ENCODE peak calls at places on chromosomes 11 and 22, in ten cellular contexts. L is AG09309, I is GM12864, C is psoas muscle, A is left lung, J is neural crest cell, D is body of pancreas, O is GM10248, S is PC-3, K is thoracic aorta. T is an unnamed sample.

GRCh38 chr22:48135641-48136040 is 1373.2 kb downstream of the TBC1D22A start:
- DNase-seq in L (no peak), J (no peak), I (no peak), S (no peak), A (no peak), O (no peak), D (no peak), K (no peak), C (no peak), T (no peak)

GRCh38 chr11:106276126-106276525 is 198.7 kb downstream of the AASDHPPT start:
- DNase-seq in D (no peak), S (peak), A (no peak), I (no peak), C (no peak), K (no peak), J (no peak), O (no peak), L (no peak), T (no peak)

GRCh38 chr11:56624661-56625110 is 10.0 kb upstream of the OR5M1 start:
- DNase-seq in J (no peak), O (no peak), K (no peak), L (peak), I (no peak), D (no peak), S (peak), A (no peak), C (no peak), T (peak)

GRCh38 chr11:44625759-44626523 is 60.5 kb downstream of the CD82 start:
- DNase-seq in S (no peak), L (no peak), D (no peak), K (no peak), C (no peak), O (peak), A (no peak), J (no peak), I (no peak), T (peak)

GRCh38 chr11:84905411-84905810 is 721.7 kb downstream of the DLG2 start:
- DNase-seq in O (no peak), L (no peak), I (no peak), A (no peak), D (no peak), C (no peak), S (peak), K (no peak), J (no peak), T (no peak)

GRCh38 chr11:116510886-116511650 is 261.7 kb downstream of the BUD13 start:
- DNase-seq in D (no peak), L (no peak), K (no peak), J (no peak), O (no peak), C (no peak), S (no peak), A (no peak), I (no peak), T (no peak)

GRCh38 chr11:126149759-126150236 is 61.7 kb downstream of the RPUSD4 start:
- DNase-seq in D (no peak), K (no peak), L (no peak), J (no peak), O (no peak), C (no peak), I (no peak), A (no peak), S (no peak), T (no peak)

GRCh38 chr22:32828150-32828549 is 26.6 kb downstream of the TIMP3 start:
- DNase-seq in K (no peak), J (no peak), L (no peak), S (no peak), C (no peak), A (no peak), O (no peak), D (no peak), I (no peak), T (no peak)

GRCh38 chr11:124482362-124483147 is 37.1 kb upstream of the OR8B8 start:
- DNase-seq in J (no peak), S (peak), D (no peak), L (no peak), A (no peak), O (no peak), C (no peak), K (no peak), I (no peak), T (no peak)

GRCh38 chr22:19974935-19975706 is 33.5 kb upstream of the TXNRD2 start:
- DNase-seq in J (no peak), S (peak), O (no peak), L (no peak), A (no peak), C (no peak), I (no peak), D (no peak), K (no peak), T (no peak)

GRCh38 chr22:32849501-32849900 is 48.0 kb downstream of the TIMP3 start:
- DNase-seq in I (no peak), L (no peak), S (no peak), J (no peak), C (no peak), K (no peak), O (no peak), D (no peak), A (no peak), T (no peak)

GRCh38 chr11:68014157-68014965 is 4.2 kb downstream of the ALDH3B1 start:
- DNase-seq in D (peak), I (no peak), J (no peak), K (no peak), O (no peak), C (peak), L (peak), S (peak), A (peak), T (no peak)

GRCh38 chr11:73312806-73313403 is 4.8 kb downstream of the ARHGEF17 start:
- DNase-seq in A (no peak), K (no peak), O (no peak), J (no peak), C (no peak), L (no peak), S (no peak), D (no peak), I (no peak), T (no peak)

GRCh38 chr22:27113211-27114030 is 456.0 kb downstream of the MIAT start:
- DNase-seq in L (peak), C (peak), O (no peak), I (no peak), A (no peak), S (peak), K (peak), J (peak), D (peak), T (no peak)
- TF ChIP-seq CTCF in L (peak), C (no peak), O (no peak), I (no peak), A (no peak), S (no peak), K (no peak), J (no peak), D (no peak), T (no peak)

GRCh38 chr11:20311444-20311843 is 52.1 kb upstream of the HTATIP2 start:
- DNase-seq in D (no peak), K (no peak), L (no peak), I (no peak), S (no peak), A (no peak), J (no peak), C (no peak), O (no peak), T (no peak)
- TF ChIP-seq CTCF in D (no peak), K (no peak), L (no peak), I (no peak), S (no peak), A (no peak), J (no peak), C (no peak), O (no peak), T (no peak)

GRCh38 chr11:63017306-63017974 is 1.8 kb upstream of the SLC22A8 start:
- DNase-seq in J (no peak), K (no peak), C (no peak), L (no peak), A (no peak), S (no peak), O (no peak), D (no peak), I (no peak), T (no peak)
- TF ChIP-seq CTCF in J (no peak), K (no peak), C (no peak), L (no peak), A (no peak), S (no peak), O (no peak), D (no peak), I (no peak), T (no peak)

GRCh38 chr22:26548984-26549383 is 36.7 kb upstream of the TFIP11 start:
- DNase-seq in S (no peak), C (no peak), K (no peak), D (no peak), J (no peak), A (no peak), I (no peak), O (no peak), L (no peak), T (no peak)
- TF ChIP-seq CTCF in S (no peak), C (no peak), K (no peak), D (no peak), J (no peak), A (no peak), I (no peak), O (no peak), L (no peak), T (no peak)

DNA sequence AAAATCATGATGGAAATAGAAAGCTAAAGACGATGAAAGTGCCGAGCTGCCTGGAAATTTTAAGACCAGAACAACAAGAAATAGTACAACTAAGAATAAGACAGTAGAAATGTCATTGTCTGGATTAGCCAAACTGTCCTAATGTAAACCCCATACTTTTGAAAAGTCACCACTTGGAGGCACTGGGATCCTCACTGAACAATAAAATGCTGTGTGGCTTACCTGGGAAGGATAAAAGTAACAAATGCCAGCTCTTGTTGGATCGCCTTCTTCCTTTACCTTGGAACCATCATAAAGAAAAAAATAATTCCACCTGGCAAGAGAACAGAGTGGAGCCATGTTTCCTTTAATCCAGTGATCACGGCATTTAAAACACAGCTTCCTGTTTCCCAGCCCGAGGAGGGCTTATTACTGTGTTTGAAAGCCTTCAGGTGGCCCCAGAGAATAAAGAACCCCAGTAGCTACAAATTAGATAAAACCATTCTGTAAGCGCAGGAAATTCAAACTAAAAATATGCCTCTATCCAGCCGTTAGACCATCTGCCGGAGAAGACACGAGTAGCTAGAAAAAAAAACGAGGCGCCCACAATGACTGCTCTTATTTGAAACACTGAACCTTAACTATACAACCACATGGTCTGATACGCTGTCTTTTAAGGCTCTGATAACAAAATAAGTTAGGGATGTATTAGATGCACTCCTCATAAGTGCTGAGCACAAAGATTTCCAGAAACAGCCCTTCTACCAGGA is 4.4 kb downstream of the HPS4 start:
- DNase-seq in I (no peak), D (no peak), S (no peak), L (no peak), O (no peak), J (no peak), A (no peak), C (no peak), K (no peak), T (no peak)
- TF ChIP-seq CTCF in I (peak), D (peak), S (no peak), L (no peak), O (no peak), J (no peak), A (no peak), C (no peak), K (no peak), T (no peak)

GRCh38 chr11:12331239-12331874 is 46.0 kb upstream of the PARVA start:
- DNase-seq in K (peak), L (peak), A (no peak), O (peak), C (peak), J (peak), D (peak), I (peak), S (peak), T (peak)
- TF ChIP-seq CTCF in K (peak), L (peak), A (peak), O (peak), C (peak), J (peak), D (peak), I (peak), S (peak), T (peak)

DNA sequence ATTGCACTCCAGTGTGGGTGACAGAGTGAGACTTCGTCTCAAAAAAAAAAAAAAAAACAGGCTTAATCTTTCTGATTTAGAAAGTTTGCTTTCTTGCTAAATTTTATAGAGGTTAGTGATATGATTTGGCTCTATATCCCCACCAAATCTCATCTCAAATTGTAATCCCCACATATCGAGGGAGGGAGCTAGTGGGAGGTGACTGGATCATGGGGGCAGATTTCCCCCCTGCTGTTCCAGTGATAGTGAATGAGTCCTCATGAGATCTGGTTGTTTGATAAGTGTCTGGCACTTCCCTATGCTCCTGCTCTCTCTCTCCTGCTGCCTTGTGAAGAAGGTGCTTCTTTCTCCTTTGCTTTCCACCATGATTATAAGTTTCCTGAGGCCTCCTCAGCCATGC is 90.9 kb downstream of the OSBP2 start:
- DNase-seq in I (no peak), A (no peak), C (no peak), J (no peak), O (no peak), S (no peak), D (no peak), L (no peak), K (no peak), T (no peak)
- TF ChIP-seq CTCF in I (no peak), A (no peak), C (no peak), J (no peak), O (no peak), S (no peak), D (no peak), L (no peak), K (no peak), T (no peak)

GRCh38 chr11:110379936-110380335 is 49.8 kb upstream of the FDX1 start:
- DNase-seq in C (no peak), J (no peak), D (no peak), S (no peak), I (no peak), A (no peak), K (no peak), L (no peak), O (no peak), T (no peak)
- TF ChIP-seq CTCF in C (no peak), J (no peak), D (no peak), S (no peak), I (no peak), A (no peak), K (no peak), L (no peak), O (no peak), T (no peak)

GRCh38 chr22:40618400-40618799 is 18.1 kb downstream of the MRTFA start:
- DNase-seq in I (no peak), S (no peak), K (no peak), J (no peak), A (no peak), O (no peak), L (no peak), C (no peak), D (no peak), T (no peak)

GRCh38 chr22:40620464-40621046 is 16.0 kb downstream of the MRTFA start:
- DNase-seq in A (no peak), S (peak), O (no peak), C (no peak), K (no peak), D (no peak), L (no peak), I (no peak), J (no peak), T (no peak)

GRCh38 chr22:40612291-40612740 is 24.2 kb downstream of the MRTFA start:
- DNase-seq in C (no peak), I (no peak), J (no peak), O (no peak), K (no peak), D (no peak), S (no peak), A (no peak), L (no peak), T (no peak)

GRCh38 chr22:40613025-40613424 is 23.5 kb downstream of the MRTFA start:
- DNase-seq in I (no peak), C (no peak), L (no peak), S (no peak), D (no peak), O (no peak), A (no peak), K (no peak), J (no peak), T (no peak)

GRCh38 chr22:40616578-40616977 is 19.9 kb downstream of the MRTFA start:
- DNase-seq in K (no peak), J (no peak), O (no peak), L (no peak), S (no peak), I (no peak), A (no peak), D (no peak), C (no peak), T (no peak)
- TF ChIP-seq CTCF in K (no peak), J (no peak), O (no peak), L (no peak), S (no peak), I (no peak), A (no peak), D (no peak), C (no peak), T (no peak)

GRCh38 chr11:130980463-130980862 is 64.2 kb upstream of the SNX19 start:
- DNase-seq in S (no peak), O (no peak), I (no peak), J (no peak), C (no peak), K (no peak), D (no peak), A (no peak), L (no peak), T (no peak)

GRCh38 chr11:130979386-130979972 is 63.2 kb upstream of the SNX19 start:
- DNase-seq in S (peak), C (no peak), K (no peak), J (no peak), A (no peak), O (no peak), I (no peak), D (no peak), L (peak), T (no peak)
- TF ChIP-seq CTCF in S (peak), C (peak), K (peak), J (peak), A (peak), O (peak), I (peak), D (no peak), L (peak), T (no peak)